ENCODE peak calls at places on chromosomes 13 and 19, in six cellular contexts. X, P, B, H, N and T are unnamed samples.

GRCh38 chr19:10602330-10603083 is 15.4 kb upstream of the AP1M2 start:
- DNase-seq in P (peak), X (peak), H (peak), B (peak), N (peak), T (peak)

GRCh38 chr13:92196566-92197256 is 798.3 kb downstream of the GPC5 start:
- DNase-seq in X (no peak), P (no peak), H (no peak), B (no peak), N (no peak), T (no peak)

GRCh38 chr19:36032251-36033104 is at the start of gene CLIP3:
- DNase-seq in N (peak), P (peak), X (no peak), B (peak), H (no peak), T (peak)

GRCh38 chr13:25988655-25989054 is 63.2 kb downstream of the SHISA2 start:
- DNase-seq in H (no peak), B (no peak), X (no peak), P (no peak), N (no peak), T (no peak)

GRCh38 chr13:44116562-44117315 is 237.0 kb downstream of the LACC1 start:
- DNase-seq in B (no peak), N (no peak), H (no peak), P (no peak), X (no peak), T (peak)

GRCh38 chr19:49999371-50000010 is 25.7 kb downstream of the VRK3 start:
- DNase-seq in N (no peak), B (no peak), H (no peak), X (no peak), P (no peak), T (no peak)

GRCh38 chr19:33468361-33469170 is 53.0 kb downstream of the PEPD start:
- DNase-seq in X (no peak), N (no peak), P (no peak), H (no peak), B (peak), T (no peak)

GRCh38 chr19:55441692-55442321 is 1.3 kb downstream of the SHISA7 start:
- DNase-seq in H (no peak), B (no peak), N (no peak), X (no peak), P (no peak), T (no peak)

GRCh38 chr19:28577666-28578065 is 635.3 kb downstream of the UQCRFS1 start:
- DNase-seq in B (no peak), N (no peak), P (no peak), X (no peak), H (no peak), T (no peak)

GRCh38 chr13:79404985-79405384 is 1.1 kb downstream of the RBM26 start:
- DNase-seq in B (no peak), N (no peak), X (no peak), P (no peak), H (no peak), T (peak)

GRCh38 chr19:3387645-3388589 is 21.5 kb downstream of the NFIC start:
- DNase-seq in H (no peak), B (peak), P (no peak), N (peak), X (peak), T (no peak)

GRCh38 chr19:31257426-31258130 is 91.7 kb downstream of the TSHZ3 start:
- DNase-seq in P (no peak), X (no peak), H (no peak), N (no peak), B (peak), T (no peak)

GRCh38 chr13:39410089-39410901 is 192.7 kb downstream of the LHFPL6 start:
- DNase-seq in H (no peak), X (no peak), B (no peak), P (no peak), N (no peak), T (no peak)

GRCh38 chr13:41613471-41613870 is 156.1 kb downstream of the RGCC start:
- DNase-seq in P (no peak), H (no peak), N (no peak), B (no peak), X (no peak), T (peak)

GRCh38 chr13:26785845-26786630 is 25.5 kb upstream of the GPR12 start:
- DNase-seq in P (peak), N (peak), B (no peak), H (no peak), X (no peak), T (peak)

GRCh38 chr13:63517376-63517775 is 2101.7 kb upstream of the PCDH20 start:
- DNase-seq in B (no peak), H (no peak), P (no peak), X (no peak), N (no peak), T (peak)